ENCODE peak calls at places on chromosomes 5 and 9, in five cellular contexts. One of them, this sample, is unnamed.

GRCh38 chr9:35333551-35333950 is 156.4 kb upstream of the RUSC2 start:
- DNase-seq in body of pancreas: no peak
- DNase-seq in stomach: no peak
- DNase-seq in pancreas: no peak
- DNase-seq in heart left ventricle: no peak
- DNase-seq in this sample: no peak

GRCh38 chr9:124818431-124819281 is 34.6 kb upstream of the WDR38 start:
- DNase-seq in body of pancreas: peak; percentile 83
- DNase-seq in stomach: no peak
- DNase-seq in pancreas: peak; percentile 78
- DNase-seq in heart left ventricle: no peak
- DNase-seq in this sample: peak; percentile 43

GRCh38 chr5:143031781-143032724 is 261.9 kb downstream of the ARHGAP26 start:
- DNase-seq in body of pancreas: no peak
- DNase-seq in stomach: no peak
- DNase-seq in pancreas: no peak
- DNase-seq in heart left ventricle: no peak
- DNase-seq in this sample: no peak

GRCh38 chr5:58754250-58754649 is 171.4 kb downstream of the RAB3C start:
- DNase-seq in body of pancreas: no peak
- DNase-seq in stomach: no peak
- DNase-seq in pancreas: no peak
- DNase-seq in heart left ventricle: no peak
- DNase-seq in this sample: no peak

GRCh38 chr9:107665057-107665456 is 175.5 kb upstream of the KLF4 start:
- DNase-seq in body of pancreas: no peak
- DNase-seq in stomach: no peak
- DNase-seq in pancreas: no peak
- DNase-seq in heart left ventricle: no peak
- DNase-seq in this sample: no peak

GRCh38 chr9:35571113-35571512 is 33.9 kb upstream of the TESK1 start:
- DNase-seq in body of pancreas: no peak
- DNase-seq in stomach: no peak
- DNase-seq in pancreas: no peak
- DNase-seq in heart left ventricle: no peak
- DNase-seq in this sample: no peak

GRCh38 chr9:121075251-121076036 is 689 bp downstream of the CNTRL start:
- DNase-seq in body of pancreas: no peak
- DNase-seq in stomach: no peak
- DNase-seq in pancreas: no peak
- DNase-seq in heart left ventricle: no peak
- DNase-seq in this sample: no peak

GRCh38 chr5:155103164-155103563 is 89.6 kb downstream of the KIF4B start:
- DNase-seq in body of pancreas: no peak
- DNase-seq in stomach: no peak
- DNase-seq in pancreas: no peak
- DNase-seq in heart left ventricle: no peak
- DNase-seq in this sample: no peak

GRCh38 chr5:67246108-67246507 is 49.5 kb upstream of the CD180 start:
- DNase-seq in body of pancreas: no peak
- DNase-seq in stomach: no peak
- DNase-seq in pancreas: no peak
- DNase-seq in heart left ventricle: peak; percentile 31
- DNase-seq in this sample: no peak

GRCh38 chr5:42689391-42689790 is 67.2 kb upstream of the CCDC152 start:
- DNase-seq in body of pancreas: no peak
- DNase-seq in stomach: no peak
- DNase-seq in pancreas: no peak
- DNase-seq in heart left ventricle: no peak
- DNase-seq in this sample: no peak

GRCh38 chr9:109320338-109320733 is 523 bp downstream of the EPB41L4B start:
- DNase-seq in body of pancreas: peak; percentile 44
- DNase-seq in stomach: no peak
- DNase-seq in pancreas: peak; percentile 63
- DNase-seq in heart left ventricle: no peak
- DNase-seq in this sample: no peak

GRCh38 chr5:112240011-112240410 is 179.1 kb downstream of the EPB41L4A start:
- DNase-seq in body of pancreas: no peak
- DNase-seq in stomach: no peak
- DNase-seq in pancreas: no peak
- DNase-seq in heart left ventricle: no peak
- DNase-seq in this sample: no peak

GRCh38 chr5:3276891-3277290 is 318.7 kb upstream of the IRX1 start:
- DNase-seq in body of pancreas: no peak
- DNase-seq in stomach: no peak
- DNase-seq in pancreas: no peak
- DNase-seq in heart left ventricle: no peak
- DNase-seq in this sample: no peak

GRCh38 chr9:93076101-93076791 is 17.7 kb downstream of the SUSD3 start:
- DNase-seq in body of pancreas: no peak
- DNase-seq in stomach: no peak
- DNase-seq in pancreas: no peak
- DNase-seq in heart left ventricle: no peak
- DNase-seq in this sample: no peak

GRCh38 chr5:178416919-178417318 is 173.3 kb downstream of the COL23A1 start:
- DNase-seq in body of pancreas: no peak
- DNase-seq in stomach: no peak
- DNase-seq in pancreas: no peak
- DNase-seq in heart left ventricle: no peak
- DNase-seq in this sample: no peak

GRCh38 chr5:61186634-61187033 is 24.4 kb upstream of the SMIM15 start:
- DNase-seq in body of pancreas: no peak
- DNase-seq in stomach: no peak
- DNase-seq in pancreas: no peak
- DNase-seq in heart left ventricle: no peak
- DNase-seq in this sample: no peak

GRCh38 chr9:108691614-108692013 is 164.2 kb downstream of the ACTL7B start:
- DNase-seq in body of pancreas: no peak
- DNase-seq in stomach: peak; percentile 35
- DNase-seq in pancreas: no peak
- DNase-seq in heart left ventricle: no peak
- DNase-seq in this sample: no peak

GRCh38 chr9:131160416-131161112 is 35.2 kb downstream of the NUP214 start:
- DNase-seq in body of pancreas: no peak
- DNase-seq in stomach: no peak
- DNase-seq in pancreas: no peak
- DNase-seq in heart left ventricle: no peak
- DNase-seq in this sample: no peak

GRCh38 chr9:131650254-131650653 is 89.6 kb downstream of the RAPGEF1 start:
- DNase-seq in body of pancreas: no peak
- DNase-seq in stomach: no peak
- DNase-seq in pancreas: no peak
- DNase-seq in heart left ventricle: no peak
- DNase-seq in this sample: peak; percentile 71

GRCh38 chr9:27749838-27750237 is 176.6 kb upstream of the C9orf72 start:
- DNase-seq in body of pancreas: no peak
- DNase-seq in stomach: no peak
- DNase-seq in pancreas: no peak
- DNase-seq in heart left ventricle: no peak
- DNase-seq in this sample: no peak

GRCh38 chr9:99421369-99421768 is 199.3 kb downstream of the SEC61B start:
- DNase-seq in body of pancreas: no peak
- DNase-seq in stomach: no peak
- DNase-seq in pancreas: no peak
- DNase-seq in heart left ventricle: no peak
- DNase-seq in this sample: no peak

GRCh38 chr5:75048457-75048953 is 3.9 kb downstream of the GCNT4 start:
- DNase-seq in body of pancreas: no peak
- DNase-seq in stomach: no peak
- DNase-seq in pancreas: no peak
- DNase-seq in heart left ventricle: no peak
- DNase-seq in this sample: no peak

DNA sequence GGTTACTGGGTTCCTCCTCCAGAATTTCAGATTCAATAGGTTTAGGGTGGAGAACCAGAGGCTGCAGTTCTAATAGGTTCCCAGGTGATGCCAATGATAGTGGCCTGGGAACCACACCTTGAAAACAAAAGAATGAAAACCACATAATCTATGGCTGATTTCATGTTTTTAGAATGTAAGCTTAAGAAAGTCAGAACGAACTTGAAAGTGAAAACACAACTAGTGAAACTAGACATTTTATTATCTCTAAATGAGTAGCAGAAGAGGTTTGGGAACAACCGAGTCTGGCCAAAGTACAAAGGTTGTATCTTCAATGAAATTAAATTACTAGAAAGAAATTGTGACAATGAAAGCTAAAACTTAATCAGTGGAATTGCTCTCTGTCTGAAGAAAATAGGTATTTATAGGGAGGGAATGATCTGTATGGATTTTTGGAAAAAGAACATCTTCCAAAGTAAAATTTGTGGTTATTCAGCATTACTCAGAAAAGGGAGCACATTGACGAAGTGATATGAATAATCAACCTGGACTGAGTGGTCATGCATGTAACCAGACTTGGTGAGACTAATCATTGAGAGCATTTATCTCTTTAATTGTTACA is 24.9 kb upstream of the CEP120 start:
- DNase-seq in body of pancreas: no peak
- DNase-seq in stomach: no peak
- DNase-seq in pancreas: no peak
- DNase-seq in heart left ventricle: no peak
- DNase-seq in this sample: no peak
- H3K4me3 ChIP-seq in body of pancreas: no peak overlapping the region
- H3K4me3 ChIP-seq in stomach: no peak overlapping the region
- H3K4me3 ChIP-seq in pancreas: no peak overlapping the region
- H3K4me3 ChIP-seq in heart left ventricle: no peak overlapping the region
- H3K4me3 ChIP-seq in this sample: no peak overlapping the region

DNA sequence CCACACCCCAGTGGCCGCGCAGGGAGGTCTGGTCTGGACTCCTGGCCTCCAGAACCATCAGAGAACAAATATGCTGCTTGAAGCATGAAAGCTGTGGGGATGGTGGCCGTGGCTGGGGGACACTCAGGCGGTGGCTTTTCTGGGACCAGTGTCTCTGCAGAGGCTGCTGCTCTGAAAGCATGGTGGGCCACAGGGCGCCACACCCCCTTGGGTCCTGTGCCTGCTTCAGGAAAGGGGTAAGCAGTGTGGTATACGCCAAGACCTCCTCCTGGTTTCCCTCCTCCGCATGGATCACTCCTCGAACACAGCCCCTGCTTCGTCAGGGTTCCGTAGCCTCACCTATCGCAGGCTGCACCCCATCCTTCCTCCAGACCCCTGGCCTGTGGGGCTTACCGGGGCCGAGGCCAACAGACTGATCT is 19.7 kb upstream of the TERT start:
- DNase-seq in body of pancreas: no peak
- DNase-seq in stomach: peak; percentile 19
- DNase-seq in pancreas: no peak
- DNase-seq in heart left ventricle: no peak
- DNase-seq in this sample: peak; percentile 43
- H3K27ac ChIP-seq in body of pancreas: no peak overlapping the region
- H3K27ac ChIP-seq in stomach: peak overlapping the region; percentile 91
- H3K27ac ChIP-seq in pancreas: no peak overlapping the region
- H3K27ac ChIP-seq in heart left ventricle: no peak overlapping the region
- H3K27ac ChIP-seq in this sample: no peak overlapping the region

GRCh38 chr5:69078921-69079537 is 14.8 kb upstream of the SLC30A5 start:
- DNase-seq in body of pancreas: peak; percentile 46
- DNase-seq in stomach: no peak
- DNase-seq in pancreas: peak; percentile 43
- DNase-seq in heart left ventricle: no peak
- DNase-seq in this sample: no peak

GRCh38 chr5:69086206-69086605 is 7.6 kb upstream of the SLC30A5 start:
- DNase-seq in body of pancreas: no peak
- DNase-seq in stomach: no peak
- DNase-seq in pancreas: no peak
- DNase-seq in heart left ventricle: no peak
- DNase-seq in this sample: no peak

GRCh38 chr5:69084903-69085302 is 8.9 kb upstream of the SLC30A5 start:
- DNase-seq in body of pancreas: no peak
- DNase-seq in stomach: no peak
- DNase-seq in pancreas: no peak
- DNase-seq in heart left ventricle: no peak
- DNase-seq in this sample: no peak

GRCh38 chr5:69079556-69079955 is 14.3 kb upstream of the SLC30A5 start:
- DNase-seq in body of pancreas: peak; percentile 60
- DNase-seq in stomach: no peak
- DNase-seq in pancreas: peak; percentile 38
- DNase-seq in heart left ventricle: no peak
- DNase-seq in this sample: no peak

DNA sequence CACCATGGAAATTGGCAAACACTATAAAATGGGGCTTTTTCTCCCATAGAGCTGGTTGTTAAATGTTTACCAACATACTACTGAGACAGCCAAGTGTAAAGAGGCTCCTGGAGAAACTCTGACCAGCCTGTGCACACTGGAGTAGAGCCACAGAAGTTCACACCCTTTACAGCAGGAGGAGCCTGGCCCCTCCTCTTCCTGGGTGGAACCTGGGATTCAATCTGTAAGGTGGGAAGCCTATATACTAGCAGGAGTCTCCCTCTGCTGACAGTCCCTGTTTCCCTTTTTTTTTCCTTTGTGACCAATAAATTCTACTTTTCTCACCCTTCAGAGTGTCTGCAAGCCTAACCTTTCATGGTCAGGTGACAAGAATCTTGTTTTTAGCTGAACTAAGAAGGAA is 10.4 kb upstream of the SLC30A5 start:
- DNase-seq in body of pancreas: peak; percentile 59
- DNase-seq in stomach: no peak
- DNase-seq in pancreas: peak; percentile 53
- DNase-seq in heart left ventricle: no peak
- DNase-seq in this sample: no peak
- H3K4me1 ChIP-seq in body of pancreas: peaks cover 23% of the 10 kb centered on the region
- H3K4me1 ChIP-seq in stomach: no peaks in the 10 kb centered on the region
- H3K4me1 ChIP-seq in pancreas: no peaks in the 10 kb centered on the region
- H3K4me1 ChIP-seq in heart left ventricle: no peaks in the 10 kb centered on the region
- H3K4me1 ChIP-seq in this sample: no peaks in the 10 kb centered on the region

DNA sequence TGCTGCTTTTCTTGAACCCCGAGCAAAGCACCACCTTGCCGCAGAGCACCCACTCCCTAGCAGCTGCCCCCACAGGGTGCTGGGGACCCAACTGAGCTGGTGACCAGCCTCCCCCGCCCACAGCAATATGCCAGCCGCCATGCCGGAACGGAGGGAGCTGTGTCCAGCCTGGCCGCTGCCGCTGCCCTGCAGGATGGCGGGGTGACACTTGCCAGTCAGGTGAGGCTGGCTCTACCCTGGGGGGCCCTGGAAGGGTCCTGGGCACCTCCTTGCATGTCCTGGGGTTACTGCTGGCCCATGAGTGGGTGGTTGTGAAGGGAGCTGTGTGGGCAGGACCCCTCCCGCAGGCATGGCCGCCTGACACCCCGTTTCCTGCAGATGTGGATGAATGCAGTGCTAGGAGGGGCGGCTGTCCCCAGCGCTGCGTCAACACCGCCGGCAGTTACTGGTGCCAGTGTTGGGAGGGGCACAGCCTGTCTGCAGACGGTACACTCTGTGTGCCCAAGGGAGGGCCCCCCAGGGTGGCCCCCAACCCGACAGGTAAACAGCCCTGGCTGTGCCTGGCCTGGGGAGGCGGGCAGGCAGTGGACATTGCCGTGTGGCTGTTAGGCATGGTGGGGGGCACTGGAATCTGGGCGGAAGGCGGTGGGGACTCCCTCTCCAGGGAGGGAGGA is 7.2 kb downstream of the EGFL7 start:
- DNase-seq in body of pancreas: no peak
- DNase-seq in stomach: no peak
- DNase-seq in pancreas: no peak
- DNase-seq in heart left ventricle: no peak
- DNase-seq in this sample: no peak
- H3K4me3 ChIP-seq in body of pancreas: no peak overlapping the region
- H3K4me3 ChIP-seq in stomach: peak overlapping the region; percentile 8
- H3K4me3 ChIP-seq in pancreas: no peak overlapping the region
- H3K4me3 ChIP-seq in heart left ventricle: peak overlapping the region; percentile 69
- H3K4me3 ChIP-seq in this sample: peak overlapping the region; percentile 59

This sample was measured in lower lobe of right lung.